ENCODE peak calls at places on chromosome 9, in seven cellular contexts. M, R, B, D, G, S and N are unnamed samples.

GRCh38 chr9:35164711-35165110 is 2.9 kb downstream of the UNC13B start:
- DNase-seq in M (no peak), R (no peak), B (peak), D (peak), G (no peak), S (no peak), N (peak)

GRCh38 chr9:127856094-127856740 is 1.8 kb upstream of the ENG start:
- DNase-seq in M (no peak), R (no peak), B (no peak), D (no peak), G (no peak), S (no peak), N (no peak)

GRCh38 chr9:121156263-121156731 is 45.4 kb downstream of the RAB14 start:
- DNase-seq in M (no peak), R (no peak), B (peak), D (peak), G (peak), S (no peak), N (peak)

GRCh38 chr9:6214451-6214850 is 1.2 kb upstream of the IL33 start:
- DNase-seq in M (no peak), R (no peak), B (peak), D (no peak), G (no peak), S (no peak), N (no peak)

GRCh38 chr9:79817469-79818004 is 245.8 kb downstream of the TLE4 start:
- DNase-seq in M (peak), R (no peak), B (peak), D (peak), G (no peak), S (no peak), N (no peak)

GRCh38 chr9:33159058-33159759 is 7.9 kb downstream of the B4GALT1 start:
- DNase-seq in M (no peak), R (no peak), B (no peak), D (peak), G (peak), S (no peak), N (peak)

GRCh38 chr9:27564685-27565084 is 8.6 kb downstream of the C9orf72 start:
- DNase-seq in M (no peak), R (no peak), B (no peak), D (no peak), G (no peak), S (no peak), N (no peak)

GRCh38 chr9:131421691-131422090 is 27.8 kb downstream of the PRRC2B start:
- DNase-seq in M (no peak), R (no peak), B (no peak), D (no peak), G (no peak), S (no peak), N (no peak)

GRCh38 chr9:81492710-81493447 is 196.5 kb downstream of the TLE1 start:
- DNase-seq in M (no peak), R (no peak), B (peak), D (peak), G (no peak), S (no peak), N (peak)

GRCh38 chr9:131678499-131679111 is 61.3 kb downstream of the RAPGEF1 start:
- DNase-seq in M (peak), R (no peak), B (peak), D (peak), G (peak), S (peak), N (peak)

GRCh38 chr9:133509179-133510083 is 15.3 kb downstream of the MYMK start:
- DNase-seq in M (peak), R (peak), B (no peak), D (peak), G (no peak), S (no peak), N (no peak)

GRCh38 chr9:89600831-89601230 is 4.0 kb upstream of the GADD45G start:
- DNase-seq in M (no peak), R (peak), B (no peak), D (no peak), G (no peak), S (no peak), N (no peak)

GRCh38 chr9:92645041-92645440 is 24.9 kb downstream of the IPPK start:
- DNase-seq in M (no peak), R (peak), B (no peak), D (no peak), G (no peak), S (no peak), N (no peak)

GRCh38 chr9:4549751-4550295 is 59.6 kb downstream of the SLC1A1 start:
- DNase-seq in M (no peak), R (no peak), B (no peak), D (peak), G (no peak), S (no peak), N (no peak)

GRCh38 chr9:121561385-121562222 is 62.0 kb upstream of the GGTA1 start:
- DNase-seq in M (no peak), R (no peak), B (no peak), D (peak), G (no peak), S (no peak), N (no peak)

GRCh38 chr9:136944094-136944518 is 432 bp downstream of the FBXW5 start:
- DNase-seq in M (no peak), R (no peak), B (peak), D (peak), G (no peak), S (peak), N (peak)

GRCh38 chr9:72858089-72858912 is 94.6 kb downstream of the ALDH1A1 start:
- DNase-seq in M (no peak), R (no peak), B (no peak), D (peak), G (no peak), S (peak), N (no peak)

GRCh38 chr9:63859475-63860215 is 1425.4 kb downstream of the FOXD4L5 start:
- DNase-seq in M (no peak), R (no peak), B (no peak), D (no peak), G (no peak), S (peak), N (peak)

GRCh38 chr9:88310310-88310980 is 77.8 kb upstream of the SPIN1 start:
- DNase-seq in M (peak), R (peak), B (no peak), D (no peak), G (no peak), S (no peak), N (no peak)

GRCh38 chr9:107137495-107138202 is 145.4 kb upstream of the RAD23B start:
- DNase-seq in M (peak), R (no peak), B (no peak), D (peak), G (peak), S (peak), N (no peak)

GRCh38 chr9:97474373-97474925 is 27.0 kb upstream of the TMOD1 start:
- DNase-seq in M (no peak), R (no peak), B (peak), D (peak), G (no peak), S (no peak), N (no peak)

GRCh38 chr9:115593587-115594091 is 475.7 kb upstream of the TNC start:
- DNase-seq in M (peak), R (peak), B (no peak), D (peak), G (peak), S (peak), N (peak)

GRCh38 chr9:116653580-116654355 is 33.3 kb upstream of the TRIM32 start:
- DNase-seq in M (no peak), R (no peak), B (no peak), D (no peak), G (no peak), S (no peak), N (peak)

GRCh38 chr9:122526602-122527001 is 491 bp downstream of the OR1N1 start:
- DNase-seq in M (no peak), R (no peak), B (no peak), D (no peak), G (no peak), S (no peak), N (no peak)

GRCh38 chr9:16063241-16063591 is 510.4 kb downstream of the CCDC171 start:
- DNase-seq in M (no peak), R (no peak), B (no peak), D (no peak), G (no peak), S (peak), N (no peak)

GRCh38 chr9:6414291-6414690 is 1.3 kb downstream of the UHRF2 start:
- DNase-seq in M (no peak), R (no peak), B (peak), D (peak), G (peak), S (no peak), N (peak)

GRCh38 chr9:126391713-126392661 is 65.4 kb downstream of the MVB12B start:
- DNase-seq in M (no peak), R (no peak), B (no peak), D (no peak), G (no peak), S (no peak), N (no peak)

DNA sequence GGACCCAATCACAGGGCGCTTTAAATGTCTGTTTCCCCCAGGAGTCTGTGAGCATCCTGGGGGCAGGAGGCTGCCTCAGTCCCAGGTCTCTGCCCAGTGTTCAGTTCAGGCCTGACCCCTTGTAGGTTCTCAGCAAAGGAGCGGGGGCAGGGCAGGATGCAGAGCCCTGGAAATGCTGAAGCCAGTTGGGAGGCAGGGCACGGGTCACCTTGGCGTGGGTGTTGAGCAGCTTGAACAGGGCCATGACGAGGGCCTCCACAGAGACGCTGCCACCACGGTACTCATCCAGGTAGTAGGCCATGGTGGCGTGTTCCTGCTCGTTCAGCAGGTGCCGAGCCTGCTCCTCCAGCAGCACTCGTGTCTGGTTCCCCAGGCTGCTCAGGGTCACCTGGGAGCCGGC is 36.3 kb upstream of the AKNA start:
- DNase-seq in M (no peak), R (no peak), B (no peak), D (no peak), G (no peak), S (no peak), N (no peak)
- H3K4me2 ChIP-seq in M (no peak), R (no peak), B (no peak), D (no peak), G (no peak), S (no peak), N (no peak)

GRCh38 chr9:113882181-113882580 is 6.1 kb downstream of the ZNF618 start:
- DNase-seq in M (no peak), R (no peak), B (no peak), D (no peak), G (no peak), S (no peak), N (no peak)

GRCh38 chr9:113886003-113886324 is 9.9 kb downstream of the ZNF618 start:
- DNase-seq in M (no peak), R (no peak), B (peak), D (peak), G (no peak), S (no peak), N (no peak)

GRCh38 chr9:113879906-113880305 is 3.8 kb downstream of the ZNF618 start:
- DNase-seq in M (no peak), R (no peak), B (peak), D (no peak), G (no peak), S (no peak), N (no peak)

GRCh38 chr9:113885183-113886002 is 9.3 kb downstream of the ZNF618 start:
- DNase-seq in M (no peak), R (no peak), B (no peak), D (no peak), G (no peak), S (no peak), N (no peak)

DNA sequence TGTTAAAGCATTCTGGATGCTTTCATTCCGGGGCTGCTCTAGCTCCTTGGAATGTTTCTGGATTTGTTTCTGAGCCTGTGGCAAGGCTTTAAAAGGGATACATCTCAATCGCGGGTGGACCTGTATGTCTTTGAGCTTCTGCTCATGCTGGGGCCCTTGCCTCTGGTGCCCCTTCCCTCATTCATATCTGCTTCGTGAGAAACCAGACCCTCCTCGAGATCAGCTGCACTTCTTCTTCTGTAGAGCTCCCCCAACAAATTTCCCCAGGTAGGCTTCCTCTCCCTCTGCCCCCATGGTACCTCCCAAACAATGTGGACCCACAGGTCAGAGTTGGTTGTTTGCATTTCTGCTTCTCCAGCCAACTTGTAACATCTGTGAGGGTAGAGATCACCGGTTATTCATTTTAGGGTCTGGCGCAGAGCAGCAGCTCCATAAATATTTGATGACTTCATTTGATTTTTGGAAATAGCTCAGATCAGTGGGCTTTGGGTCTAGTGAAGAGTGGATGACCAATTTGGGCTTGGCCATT is 6.6 kb downstream of the ZNF618 start:
- DNase-seq in M (no peak), R (no peak), B (no peak), D (no peak), G (no peak), S (no peak), N (no peak)
- H3K4me2 ChIP-seq in M (no peak), R (no peak), B (no peak), D (no peak), G (no peak), S (no peak), N (no peak)

GRCh38 chr9:99024959-99025358 is 80.0 kb upstream of the TGFBR1 start:
- DNase-seq in M (no peak), R (no peak), B (peak), D (no peak), G (no peak), S (no peak), N (no peak)
- H3K4me2 ChIP-seq in M (no peak), R (no peak), B (no peak), D (no peak), G (no peak), S (no peak), N (no peak)

GRCh38 chr9:109815366-109815947 is 35.5 kb downstream of the PALM2AKAP2 start:
- DNase-seq in M (no peak), R (no peak), B (peak), D (peak), G (no peak), S (no peak), N (peak)

GRCh38 chr9:109821711-109822110 is 41.7 kb downstream of the PALM2AKAP2 start:
- DNase-seq in M (no peak), R (no peak), B (peak), D (no peak), G (no peak), S (no peak), N (no peak)

GRCh38 chr9:109817146-109817845 is 37.3 kb downstream of the PALM2AKAP2 start:
- DNase-seq in M (no peak), R (no peak), B (peak), D (peak), G (no peak), S (no peak), N (peak)

GRCh38 chr9:109816490-109816889 is 36.5 kb downstream of the PALM2AKAP2 start:
- DNase-seq in M (no peak), R (no peak), B (peak), D (peak), G (no peak), S (peak), N (peak)

GRCh38 chr9:109817846-109818472 is 38.0 kb downstream of the PALM2AKAP2 start:
- DNase-seq in M (peak), R (peak), B (peak), D (peak), G (peak), S (peak), N (peak)
- H3K4me2 ChIP-seq in M (peak), R (no peak), B (peak), D (no peak), G (no peak), S (no peak), N (peak)

GRCh38 chr9:19799784-19800183 is 10.9 kb upstream of the SLC24A2 start:
- DNase-seq in M (peak), R (peak), B (no peak), D (no peak), G (no peak), S (no peak), N (no peak)
- H3K4me2 ChIP-seq in M (peak), R (no peak), B (no peak), D (no peak), G (no peak), S (no peak), N (no peak)